ENCODE peak calls at places on chromosome 22, in six cellular contexts. One of them, this sample, is unnamed.

GRCh38 chr22:41308054-41308453 is 6.7 kb downstream of the ZC3H7B start:
- DNase-seq in GM12878: no peak
- DNase-seq in A549: no peak
- DNase-seq in HEK293T: no peak
- DNase-seq in IMR-90: peak; percentile 68
- DNase-seq in K562: peak; percentile 31
- DNase-seq in this sample: no peak

GRCh38 chr22:32341122-32341740 is 16.4 kb upstream of the RFPL3 start:
- DNase-seq in GM12878: no peak
- DNase-seq in A549: no peak
- DNase-seq in K562: no peak
- DNase-seq in HEK293T: no peak
- DNase-seq in IMR-90: no peak
- DNase-seq in this sample: no peak

GRCh38 chr22:42080287-42080686 is 787 bp downstream of the SMDT1 start:
- DNase-seq in HEK293T: peak; percentile 28
- DNase-seq in GM12878: no peak
- DNase-seq in IMR-90: peak; percentile 53
- DNase-seq in A549: peak; percentile 5
- DNase-seq in K562: peak; percentile 15
- DNase-seq in this sample: no peak

GRCh38 chr22:42644422-42645340 is 4.3 kb upstream of the ATP5MGL start:
- DNase-seq in IMR-90: no peak
- DNase-seq in GM12878: no peak
- DNase-seq in K562: no peak
- DNase-seq in A549: no peak
- DNase-seq in HEK293T: no peak
- DNase-seq in this sample: no peak

GRCh38 chr22:17230239-17230638 is 11.0 kb upstream of the ADA2 start:
- DNase-seq in IMR-90: no peak
- DNase-seq in GM12878: no peak
- DNase-seq in K562: no peak
- DNase-seq in A549: peak; percentile 13
- DNase-seq in HEK293T: no peak
- DNase-seq in this sample: no peak

GRCh38 chr22:18057568-18058209 is 20.1 kb upstream of the PEX26 start:
- DNase-seq in HEK293T: no peak
- DNase-seq in A549: peak; percentile 85
- DNase-seq in IMR-90: peak; percentile 100
- DNase-seq in K562: no peak
- DNase-seq in GM12878: peak; percentile 68
- DNase-seq in this sample: peak; percentile 63

GRCh38 chr22:35335936-35336781 is 36.5 kb downstream of the TOM1 start:
- DNase-seq in IMR-90: no peak
- DNase-seq in GM12878: no peak
- DNase-seq in HEK293T: no peak
- DNase-seq in K562: no peak
- DNase-seq in A549: no peak
- DNase-seq in this sample: no peak

GRCh38 chr22:33438273-33438672 is 380.1 kb upstream of the SYN3 start:
- DNase-seq in A549: peak; percentile 85
- DNase-seq in HEK293T: no peak
- DNase-seq in K562: no peak
- DNase-seq in IMR-90: peak; percentile 89
- DNase-seq in GM12878: no peak
- DNase-seq in this sample: no peak

GRCh38 chr22:29203456-29203855 is 2.2 kb upstream of the EMID1 start:
- DNase-seq in GM12878: no peak
- DNase-seq in IMR-90: no peak
- DNase-seq in A549: no peak
- DNase-seq in K562: no peak
- DNase-seq in HEK293T: no peak
- DNase-seq in this sample: no peak

GRCh38 chr22:36910461-36910860 is 3.0 kb upstream of the CSF2RB start:
- DNase-seq in HEK293T: no peak
- DNase-seq in A549: no peak
- DNase-seq in IMR-90: no peak
- DNase-seq in GM12878: no peak
- DNase-seq in K562: no peak
- DNase-seq in this sample: no peak

GRCh38 chr22:29958170-29958569 is 75.2 kb downstream of the MTMR3 start:
- DNase-seq in A549: no peak
- DNase-seq in K562: no peak
- DNase-seq in HEK293T: no peak
- DNase-seq in GM12878: no peak
- DNase-seq in IMR-90: no peak
- DNase-seq in this sample: no peak

GRCh38 chr22:36171941-36172340 is 11.4 kb upstream of the APOL3 start:
- DNase-seq in A549: no peak
- DNase-seq in HEK293T: no peak
- DNase-seq in K562: no peak
- DNase-seq in GM12878: no peak
- DNase-seq in IMR-90: no peak
- DNase-seq in this sample: no peak

GRCh38 chr22:31218565-31219262 is 6.6 kb downstream of the LIMK2 start:
- DNase-seq in K562: no peak
- DNase-seq in HEK293T: no peak
- DNase-seq in GM12878: no peak
- DNase-seq in A549: no peak
- DNase-seq in IMR-90: no peak
- DNase-seq in this sample: no peak

GRCh38 chr22:40247976-40248375 is 70.3 kb downstream of the TNRC6B start:
- DNase-seq in HEK293T: no peak
- DNase-seq in A549: no peak
- DNase-seq in IMR-90: no peak
- DNase-seq in K562: no peak
- DNase-seq in GM12878: no peak
- DNase-seq in this sample: no peak

GRCh38 chr22:25095869-25096268 is 103.8 kb upstream of the CRYBB3 start:
- DNase-seq in GM12878: no peak
- DNase-seq in K562: no peak
- DNase-seq in HEK293T: no peak
- DNase-seq in A549: no peak
- DNase-seq in IMR-90: no peak
- DNase-seq in this sample: no peak

GRCh38 chr22:37232140-37232998 is 11.7 kb downstream of the RAC2 start:
- DNase-seq in A549: no peak
- DNase-seq in HEK293T: no peak
- DNase-seq in GM12878: no peak
- DNase-seq in IMR-90: no peak
- DNase-seq in K562: no peak
- DNase-seq in this sample: no peak

GRCh38 chr22:19105867-19106802 is 16.1 kb downstream of the DGCR2 start:
- DNase-seq in GM12878: no peak
- DNase-seq in HEK293T: peak; percentile 49
- DNase-seq in K562: peak; percentile 73
- DNase-seq in A549: no peak
- DNase-seq in IMR-90: no peak
- DNase-seq in this sample: no peak

GRCh38 chr22:19105456-19105855 is 16.8 kb downstream of the DGCR2 start:
- DNase-seq in HEK293T: no peak
- DNase-seq in K562: no peak
- DNase-seq in IMR-90: no peak
- DNase-seq in A549: no peak
- DNase-seq in GM12878: no peak
- DNase-seq in this sample: no peak

GRCh38 chr22:19106886-19107729 is 15.1 kb downstream of the DGCR2 start:
- DNase-seq in A549: no peak
- DNase-seq in IMR-90: no peak
- DNase-seq in GM12878: no peak
- DNase-seq in HEK293T: no peak
- DNase-seq in K562: no peak
- DNase-seq in this sample: no peak

GRCh38 chr22:19107730-19108074 is 14.5 kb downstream of the DGCR2 start:
- DNase-seq in K562: no peak
- DNase-seq in IMR-90: no peak
- DNase-seq in HEK293T: no peak
- DNase-seq in A549: no peak
- DNase-seq in GM12878: no peak
- DNase-seq in this sample: no peak

DNA sequence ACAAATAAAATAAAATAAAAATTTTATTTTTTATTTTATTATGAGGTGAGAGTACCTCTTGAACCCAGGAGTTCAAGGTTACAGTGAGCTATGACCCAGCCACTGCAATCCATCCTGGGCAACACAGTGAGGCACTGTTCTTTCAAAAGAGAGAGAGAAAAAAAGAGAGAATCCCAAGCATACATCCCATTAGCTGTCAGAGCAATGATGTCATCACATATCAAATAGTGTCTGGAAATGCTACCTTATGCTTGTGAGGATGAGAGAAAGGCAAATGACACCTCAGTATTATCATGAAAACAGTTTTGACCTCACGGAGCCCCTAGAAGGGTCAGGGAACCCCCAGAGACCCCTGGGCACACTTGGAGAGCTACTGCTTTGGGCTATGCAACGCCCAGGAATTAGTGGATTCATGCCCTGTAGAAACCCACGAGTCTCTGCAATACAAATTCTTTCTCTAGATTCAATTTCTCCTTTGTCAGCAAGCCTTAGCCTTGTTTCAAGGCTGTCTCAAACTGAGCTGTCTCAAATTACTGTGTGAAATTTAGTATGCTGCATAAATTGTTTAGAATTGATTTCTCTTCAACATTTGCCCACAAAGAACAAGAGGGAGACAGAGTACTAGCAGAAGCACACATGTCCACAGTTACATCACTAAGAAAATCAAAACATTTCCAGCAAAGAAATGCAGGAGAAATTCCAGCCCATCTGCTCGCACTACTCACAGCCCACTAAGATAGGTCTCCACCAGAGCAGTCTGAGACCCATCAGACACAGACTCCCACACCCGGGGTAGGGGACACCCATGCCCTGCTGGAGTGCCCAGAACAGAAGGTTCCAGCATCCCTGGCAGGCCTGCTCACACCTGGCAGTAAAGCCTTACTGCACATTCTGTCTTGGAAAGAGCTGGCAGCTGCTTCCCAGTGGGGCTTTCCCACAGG is 18.1 kb downstream of the DGCR2 start:
- DNase-seq in HEK293T: peak; percentile 21
- DNase-seq in A549: no peak
- DNase-seq in GM12878: no peak
- DNase-seq in IMR-90: peak; percentile 79
- DNase-seq in K562: peak; percentile 22
- DNase-seq in this sample: no peak
- TF ChIP-seq BHLHE40 in HEK293T: no peak
- TF ChIP-seq BHLHE40 in A549: no peak
- TF ChIP-seq BHLHE40 in GM12878: no peak
- TF ChIP-seq BHLHE40 in IMR-90: no peak
- TF ChIP-seq BHLHE40 in K562: no peak
- TF ChIP-seq BHLHE40 in this sample: no peak

GRCh38 chr22:47419239-47419638 is 656.8 kb downstream of the TBC1D22A start:
- DNase-seq in HEK293T: no peak
- DNase-seq in IMR-90: no peak
- DNase-seq in GM12878: no peak
- DNase-seq in A549: no peak
- DNase-seq in K562: no peak
- DNase-seq in this sample: no peak
- TF ChIP-seq BHLHE40 in HEK293T: no peak
- TF ChIP-seq BHLHE40 in IMR-90: no peak
- TF ChIP-seq BHLHE40 in GM12878: no peak
- TF ChIP-seq BHLHE40 in A549: no peak
- TF ChIP-seq BHLHE40 in K562: no peak
- TF ChIP-seq BHLHE40 in this sample: no peak

GRCh38 chr22:20955548-20955947 is 11.5 kb upstream of the AIFM3 start:
- DNase-seq in K562: no peak
- DNase-seq in A549: peak; percentile 17
- DNase-seq in GM12878: no peak
- DNase-seq in IMR-90: no peak
- DNase-seq in HEK293T: no peak
- DNase-seq in this sample: no peak

GRCh38 chr22:20953668-20954500 is 13.2 kb upstream of the AIFM3 start:
- DNase-seq in K562: no peak
- DNase-seq in HEK293T: no peak
- DNase-seq in A549: peak; percentile 16
- DNase-seq in GM12878: no peak
- DNase-seq in IMR-90: peak; percentile 47
- DNase-seq in this sample: peak; percentile 67

GRCh38 chr22:20957118-20957690 is 9.9 kb upstream of the AIFM3 start:
- DNase-seq in K562: no peak
- DNase-seq in A549: peak; percentile 53
- DNase-seq in HEK293T: no peak
- DNase-seq in IMR-90: no peak
- DNase-seq in GM12878: no peak
- DNase-seq in this sample: no peak

GRCh38 chr22:20957691-20958440 is 9.2 kb upstream of the AIFM3 start:
- DNase-seq in K562: no peak
- DNase-seq in HEK293T: no peak
- DNase-seq in GM12878: no peak
- DNase-seq in IMR-90: no peak
- DNase-seq in A549: peak; percentile 80
- DNase-seq in this sample: no peak

GRCh38 chr22:20956258-20957117 is 10.6 kb upstream of the AIFM3 start:
- DNase-seq in GM12878: no peak
- DNase-seq in HEK293T: no peak
- DNase-seq in K562: no peak
- DNase-seq in A549: peak; percentile 75
- DNase-seq in IMR-90: peak; percentile 25
- DNase-seq in this sample: peak; percentile 53
- TF ChIP-seq BHLHE40 in GM12878: no peak
- TF ChIP-seq BHLHE40 in HEK293T: no peak
- TF ChIP-seq BHLHE40 in K562: no peak
- TF ChIP-seq BHLHE40 in A549: no peak
- TF ChIP-seq BHLHE40 in IMR-90: no peak
- TF ChIP-seq BHLHE40 in this sample: no peak

GRCh38 chr22:45107671-45108070 is 56.1 kb upstream of the NUP50 start:
- DNase-seq in GM12878: no peak
- DNase-seq in K562: no peak
- DNase-seq in IMR-90: no peak
- DNase-seq in A549: no peak
- DNase-seq in HEK293T: no peak
- DNase-seq in this sample: no peak

GRCh38 chr22:45104313-45104712 is 59.4 kb upstream of the NUP50 start:
- DNase-seq in A549: no peak
- DNase-seq in HEK293T: no peak
- DNase-seq in GM12878: no peak
- DNase-seq in IMR-90: no peak
- DNase-seq in K562: no peak
- DNase-seq in this sample: no peak

GRCh38 chr22:45103756-45104155 is 60.0 kb upstream of the NUP50 start:
- DNase-seq in HEK293T: no peak
- DNase-seq in IMR-90: no peak
- DNase-seq in A549: no peak
- DNase-seq in GM12878: no peak
- DNase-seq in K562: no peak
- DNase-seq in this sample: no peak

GRCh38 chr22:45102896-45103420 is 60.8 kb upstream of the NUP50 start:
- DNase-seq in IMR-90: no peak
- DNase-seq in HEK293T: no peak
- DNase-seq in GM12878: no peak
- DNase-seq in A549: no peak
- DNase-seq in K562: no peak
- DNase-seq in this sample: no peak

DNA sequence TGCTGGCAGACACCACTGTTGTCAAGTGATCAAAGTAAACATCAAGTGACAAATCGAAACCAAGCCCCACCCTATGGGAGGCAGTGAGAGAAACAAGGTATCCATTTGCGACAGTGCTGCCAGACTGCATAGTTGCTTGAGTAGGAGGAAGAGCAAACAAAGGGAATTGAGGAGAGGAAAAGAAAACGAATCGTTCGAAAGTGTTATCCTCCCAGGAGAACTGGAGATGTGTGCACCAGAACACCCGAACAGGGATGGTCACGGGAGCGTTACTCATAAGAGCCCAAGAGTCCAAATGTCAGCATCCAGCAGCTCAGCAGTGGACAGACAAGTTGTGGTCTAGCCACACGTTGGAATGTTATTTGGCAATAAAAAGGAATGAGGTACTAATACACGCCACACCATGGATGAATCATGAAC is 58.4 kb upstream of the NUP50 start:
- DNase-seq in GM12878: no peak
- DNase-seq in HEK293T: no peak
- DNase-seq in A549: peak; percentile 35
- DNase-seq in IMR-90: peak; percentile 97
- DNase-seq in K562: no peak
- DNase-seq in this sample: peak; percentile 35
- TF ChIP-seq BHLHE40 in GM12878: no peak
- TF ChIP-seq BHLHE40 in HEK293T: no peak
- TF ChIP-seq BHLHE40 in A549: no peak
- TF ChIP-seq BHLHE40 in IMR-90: peak; percentile 96
- TF ChIP-seq BHLHE40 in K562: no peak
- TF ChIP-seq BHLHE40 in this sample: no peak